ENCODE peak calls at places on chromosomes 16 and 17, in eight cellular contexts. One of them, this sample, is unnamed.

GRCh38 chr16:48459167-48459566 is 74.0 kb upstream of the SIAH1 start:
- DNase-seq in MM.1S: no peak
- DNase-seq in SK-N-SH: no peak
- DNase-seq in PC-3: no peak
- DNase-seq in GM23338: no peak
- DNase-seq in hepatocyte: no peak
- DNase-seq in HCT116: no peak
- DNase-seq in neural progenitor cell: no peak
- DNase-seq in this sample: no peak

GRCh38 chr16:6345090-6345489 is 987.6 kb upstream of the RBFOX1 start:
- DNase-seq in HCT116: no peak
- DNase-seq in neural progenitor cell: no peak
- DNase-seq in SK-N-SH: no peak
- DNase-seq in PC-3: no peak
- DNase-seq in GM23338: peak; percentile 27
- DNase-seq in MM.1S: no peak
- DNase-seq in hepatocyte: no peak
- DNase-seq in this sample: no peak

GRCh38 chr17:47013341-47013740 is 34.3 kb upstream of the RPRML start:
- DNase-seq in HCT116: no peak
- DNase-seq in hepatocyte: no peak
- DNase-seq in PC-3: no peak
- DNase-seq in MM.1S: no peak
- DNase-seq in neural progenitor cell: no peak
- DNase-seq in SK-N-SH: no peak
- DNase-seq in GM23338: no peak
- DNase-seq in this sample: no peak

GRCh38 chr17:70780031-70780430 is 610.7 kb downstream of the KCNJ2 start:
- DNase-seq in GM23338: no peak
- DNase-seq in neural progenitor cell: no peak
- DNase-seq in MM.1S: no peak
- DNase-seq in SK-N-SH: no peak
- DNase-seq in HCT116: no peak
- DNase-seq in hepatocyte: no peak
- DNase-seq in PC-3: peak; percentile 17
- DNase-seq in this sample: no peak

GRCh38 chr16:53913920-53914319 is 210.0 kb downstream of the FTO start:
- DNase-seq in hepatocyte: no peak
- DNase-seq in SK-N-SH: no peak
- DNase-seq in MM.1S: no peak
- DNase-seq in PC-3: no peak
- DNase-seq in GM23338: no peak
- DNase-seq in HCT116: no peak
- DNase-seq in neural progenitor cell: no peak
- DNase-seq in this sample: no peak

GRCh38 chr17:32104158-32104557 is 38.1 kb upstream of the RHOT1 start:
- DNase-seq in neural progenitor cell: no peak
- DNase-seq in HCT116: no peak
- DNase-seq in GM23338: no peak
- DNase-seq in PC-3: no peak
- DNase-seq in MM.1S: no peak
- DNase-seq in hepatocyte: no peak
- DNase-seq in SK-N-SH: no peak
- DNase-seq in this sample: no peak

GRCh38 chr17:80311216-80311827 is 50.7 kb downstream of the RNF213 start:
- DNase-seq in neural progenitor cell: no peak
- DNase-seq in GM23338: no peak
- DNase-seq in MM.1S: no peak
- DNase-seq in hepatocyte: no peak
- DNase-seq in SK-N-SH: no peak
- DNase-seq in HCT116: no peak
- DNase-seq in PC-3: no peak
- DNase-seq in this sample: no peak

GRCh38 chr16:54059319-54059718 is 227.3 kb downstream of the IRX3 start:
- DNase-seq in hepatocyte: no peak
- DNase-seq in SK-N-SH: peak; percentile 19
- DNase-seq in MM.1S: no peak
- DNase-seq in HCT116: no peak
- DNase-seq in PC-3: no peak
- DNase-seq in GM23338: no peak
- DNase-seq in neural progenitor cell: no peak
- DNase-seq in this sample: no peak

DNA sequence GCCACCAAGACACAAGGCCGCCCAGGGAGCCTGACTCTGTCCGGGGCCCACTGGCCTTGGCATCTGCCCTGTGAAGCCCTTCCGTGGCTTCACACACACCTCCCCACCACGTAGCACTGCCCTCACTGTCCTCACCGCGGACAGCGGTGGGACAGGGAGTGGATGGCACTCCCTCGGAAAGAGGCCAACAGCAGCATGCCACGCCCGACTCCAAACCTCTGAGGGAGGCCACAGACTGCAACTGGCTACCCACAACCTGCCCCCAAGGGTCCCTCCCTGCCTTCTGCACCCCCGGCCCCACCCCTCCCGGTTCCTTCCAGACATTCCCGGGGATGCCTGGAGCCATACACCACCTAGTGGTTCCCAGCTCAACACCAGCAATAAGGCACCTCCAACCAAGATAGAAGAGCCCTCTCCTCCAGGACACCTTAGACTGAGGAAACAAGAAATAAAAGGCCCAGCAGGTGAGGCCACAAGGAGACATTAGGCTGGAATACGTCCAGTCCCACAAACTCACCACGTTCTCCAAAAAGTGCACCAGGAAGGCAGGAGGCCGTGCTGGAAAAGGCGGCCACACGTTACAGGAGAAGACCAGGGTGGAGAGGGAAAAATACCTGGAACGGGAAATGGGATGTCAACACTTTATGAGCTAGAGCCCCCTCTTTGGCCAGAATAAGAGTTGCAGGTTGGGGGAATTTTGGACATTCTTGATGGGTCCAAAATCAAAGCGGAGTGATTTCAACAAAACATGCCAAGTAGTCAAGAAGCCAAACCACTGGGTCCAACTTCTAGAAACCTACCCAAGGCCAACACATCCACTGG is 310.0 kb downstream of the SOX9 start:
- DNase-seq in MM.1S: no peak
- DNase-seq in HCT116: peak; percentile 56
- DNase-seq in neural progenitor cell: peak; percentile 12
- DNase-seq in SK-N-SH: no peak
- DNase-seq in hepatocyte: no peak
- DNase-seq in PC-3: peak; percentile 25
- DNase-seq in GM23338: peak; percentile 67
- DNase-seq in this sample: no peak
- TF ChIP-seq CTCF in MM.1S: no peak
- TF ChIP-seq CTCF in HCT116: peak; percentile 68
- TF ChIP-seq CTCF in neural progenitor cell: peak; percentile 40
- TF ChIP-seq CTCF in SK-N-SH: peak; percentile 49
- TF ChIP-seq CTCF in hepatocyte: peak; percentile 23
- TF ChIP-seq CTCF in PC-3: peak; percentile 59
- TF ChIP-seq CTCF in GM23338: peak; percentile 67
- TF ChIP-seq CTCF in this sample: peak; percentile 48

GRCh38 chr17:68184816-68185436 is 62.9 kb upstream of the AMZ2 start:
- DNase-seq in MM.1S: peak; percentile 47
- DNase-seq in SK-N-SH: no peak
- DNase-seq in neural progenitor cell: no peak
- DNase-seq in PC-3: no peak
- DNase-seq in hepatocyte: no peak
- DNase-seq in GM23338: no peak
- DNase-seq in HCT116: no peak
- DNase-seq in this sample: peak; percentile 65

GRCh38 chr17:68182016-68182315 is 65.9 kb upstream of the AMZ2 start:
- DNase-seq in GM23338: no peak
- DNase-seq in HCT116: no peak
- DNase-seq in MM.1S: no peak
- DNase-seq in SK-N-SH: no peak
- DNase-seq in neural progenitor cell: no peak
- DNase-seq in hepatocyte: no peak
- DNase-seq in PC-3: no peak
- DNase-seq in this sample: peak; percentile 96

GRCh38 chr17:68178831-68179230 is 69.0 kb upstream of the AMZ2 start:
- DNase-seq in GM23338: no peak
- DNase-seq in SK-N-SH: no peak
- DNase-seq in hepatocyte: no peak
- DNase-seq in HCT116: no peak
- DNase-seq in MM.1S: no peak
- DNase-seq in PC-3: no peak
- DNase-seq in neural progenitor cell: no peak
- DNase-seq in this sample: no peak

GRCh38 chr17:68182940-68183551 is 64.8 kb upstream of the AMZ2 start:
- DNase-seq in HCT116: peak; percentile 78
- DNase-seq in MM.1S: no peak
- DNase-seq in neural progenitor cell: no peak
- DNase-seq in hepatocyte: no peak
- DNase-seq in PC-3: peak; percentile 73
- DNase-seq in GM23338: peak; percentile 54
- DNase-seq in SK-N-SH: no peak
- DNase-seq in this sample: peak; percentile 92

GRCh38 chr17:68184141-68184571 is 63.7 kb upstream of the AMZ2 start:
- DNase-seq in SK-N-SH: no peak
- DNase-seq in HCT116: no peak
- DNase-seq in MM.1S: no peak
- DNase-seq in hepatocyte: no peak
- DNase-seq in PC-3: no peak
- DNase-seq in neural progenitor cell: peak; percentile 76
- DNase-seq in GM23338: peak; percentile 50
- DNase-seq in this sample: no peak
- TF ChIP-seq EZH2phosphoT487 in SK-N-SH: no peak
- TF ChIP-seq EZH2phosphoT487 in HCT116: no peak
- TF ChIP-seq EZH2phosphoT487 in MM.1S: no peak
- TF ChIP-seq EZH2phosphoT487 in hepatocyte: no peak
- TF ChIP-seq EZH2phosphoT487 in PC-3: no peak
- TF ChIP-seq EZH2phosphoT487 in neural progenitor cell: no peak
- TF ChIP-seq EZH2phosphoT487 in GM23338: no peak
- TF ChIP-seq EZH2phosphoT487 in this sample: no peak

GRCh38 chr16:12059216-12059769 is 82.8 kb downstream of the SNX29 start:
- DNase-seq in neural progenitor cell: no peak
- DNase-seq in PC-3: no peak
- DNase-seq in GM23338: no peak
- DNase-seq in hepatocyte: no peak
- DNase-seq in MM.1S: no peak
- DNase-seq in HCT116: no peak
- DNase-seq in SK-N-SH: peak; percentile 49
- DNase-seq in this sample: peak; percentile 18

GRCh38 chr16:12054868-12055267 is 78.3 kb downstream of the SNX29 start:
- DNase-seq in neural progenitor cell: no peak
- DNase-seq in PC-3: no peak
- DNase-seq in MM.1S: no peak
- DNase-seq in HCT116: no peak
- DNase-seq in hepatocyte: no peak
- DNase-seq in SK-N-SH: no peak
- DNase-seq in GM23338: no peak
- DNase-seq in this sample: no peak

GRCh38 chr16:12057276-12057675 is 80.7 kb downstream of the SNX29 start:
- DNase-seq in GM23338: peak; percentile 14
- DNase-seq in HCT116: no peak
- DNase-seq in neural progenitor cell: no peak
- DNase-seq in hepatocyte: peak; percentile 37
- DNase-seq in SK-N-SH: no peak
- DNase-seq in MM.1S: no peak
- DNase-seq in PC-3: no peak
- DNase-seq in this sample: no peak

GRCh38 chr16:12050361-12050760 is 73.8 kb downstream of the SNX29 start:
- DNase-seq in PC-3: no peak
- DNase-seq in neural progenitor cell: no peak
- DNase-seq in MM.1S: no peak
- DNase-seq in hepatocyte: no peak
- DNase-seq in GM23338: no peak
- DNase-seq in HCT116: no peak
- DNase-seq in SK-N-SH: no peak
- DNase-seq in this sample: no peak

DNA sequence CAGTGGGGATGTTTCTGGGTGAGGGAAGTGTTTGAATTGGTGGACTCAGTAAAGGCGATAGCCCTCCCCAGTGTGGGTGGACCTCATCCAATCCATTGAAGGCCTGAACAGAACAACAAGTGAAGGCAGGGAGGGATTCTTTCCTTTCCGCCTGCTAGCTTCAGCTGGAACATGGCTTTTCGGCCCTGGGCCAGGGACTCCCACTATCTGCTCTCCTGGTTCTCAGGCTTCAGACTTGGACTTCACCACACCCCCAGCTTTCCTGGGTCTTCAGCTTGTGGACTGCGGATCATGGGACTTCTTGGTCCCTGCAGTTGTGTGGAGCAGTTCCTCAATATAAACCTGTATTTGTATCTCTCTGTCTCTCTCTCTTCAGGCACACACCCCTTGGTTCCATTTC is 77.9 kb downstream of the SNX29 start:
- DNase-seq in HCT116: no peak
- DNase-seq in PC-3: no peak
- DNase-seq in GM23338: no peak
- DNase-seq in MM.1S: no peak
- DNase-seq in neural progenitor cell: no peak
- DNase-seq in hepatocyte: no peak
- DNase-seq in SK-N-SH: no peak
- DNase-seq in this sample: no peak
- H3K79me2 ChIP-seq in HCT116: no peaks in the 10 kb centered on the region
- H3K79me2 ChIP-seq in PC-3: no peaks in the 10 kb centered on the region
- H3K79me2 ChIP-seq in GM23338: no peaks in the 10 kb centered on the region
- H3K79me2 ChIP-seq in MM.1S: peaks cover 52% of the 10 kb centered on the region
- H3K79me2 ChIP-seq in neural progenitor cell: no peaks in the 10 kb centered on the region
- H3K79me2 ChIP-seq in hepatocyte: no peaks in the 10 kb centered on the region
- H3K79me2 ChIP-seq in SK-N-SH: no peaks in the 10 kb centered on the region
- H3K79me2 ChIP-seq in this sample: no peaks in the 10 kb centered on the region

GRCh38 chr17:42159796-42160551 is 5.2 kb upstream of the RAB5C start:
- DNase-seq in SK-N-SH: no peak
- DNase-seq in PC-3: no peak
- DNase-seq in HCT116: no peak
- DNase-seq in GM23338: no peak
- DNase-seq in MM.1S: no peak
- DNase-seq in hepatocyte: no peak
- DNase-seq in neural progenitor cell: no peak
- DNase-seq in this sample: no peak

GRCh38 chr17:42163696-42164407 is 9.1 kb upstream of the RAB5C start:
- DNase-seq in MM.1S: no peak
- DNase-seq in HCT116: no peak
- DNase-seq in SK-N-SH: no peak
- DNase-seq in neural progenitor cell: no peak
- DNase-seq in hepatocyte: no peak
- DNase-seq in GM23338: no peak
- DNase-seq in PC-3: no peak
- DNase-seq in this sample: no peak

GRCh38 chr17:42166196-42166763 is 11.5 kb upstream of the RAB5C start:
- DNase-seq in neural progenitor cell: no peak
- DNase-seq in MM.1S: no peak
- DNase-seq in HCT116: no peak
- DNase-seq in PC-3: no peak
- DNase-seq in GM23338: no peak
- DNase-seq in hepatocyte: no peak
- DNase-seq in SK-N-SH: no peak
- DNase-seq in this sample: no peak

GRCh38 chr17:42165751-42166150 is 11.0 kb upstream of the RAB5C start:
- DNase-seq in MM.1S: no peak
- DNase-seq in PC-3: no peak
- DNase-seq in neural progenitor cell: no peak
- DNase-seq in HCT116: no peak
- DNase-seq in SK-N-SH: no peak
- DNase-seq in GM23338: no peak
- DNase-seq in hepatocyte: no peak
- DNase-seq in this sample: no peak

DNA sequence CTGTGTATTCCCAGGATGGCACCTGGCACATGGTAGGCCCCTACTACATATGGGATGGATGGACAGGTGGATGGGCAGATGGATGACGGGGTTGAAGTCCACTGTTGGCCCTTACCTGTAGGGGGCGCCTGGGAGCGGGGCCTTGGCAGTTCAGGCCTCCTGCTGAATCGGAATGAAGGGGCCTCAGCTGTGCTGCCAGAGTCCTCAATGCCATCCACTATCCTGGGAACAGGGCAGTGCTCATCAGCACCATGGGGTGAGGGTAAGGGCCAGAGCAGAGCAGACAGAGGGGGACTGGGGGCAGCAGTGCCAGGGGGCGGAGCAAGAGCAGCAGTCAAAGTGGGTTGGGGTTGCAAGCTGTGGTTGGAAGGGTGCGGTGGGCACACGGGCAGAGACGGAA is 8.3 kb upstream of the RAB5C start:
- DNase-seq in MM.1S: no peak
- DNase-seq in GM23338: peak; percentile 82
- DNase-seq in neural progenitor cell: peak; percentile 60
- DNase-seq in HCT116: peak; percentile 18
- DNase-seq in PC-3: no peak
- DNase-seq in hepatocyte: no peak
- DNase-seq in SK-N-SH: peak; percentile 61
- DNase-seq in this sample: peak; percentile 36
- TF ChIP-seq CTCF in MM.1S: peak; percentile 67
- TF ChIP-seq CTCF in GM23338: peak; percentile 89
- TF ChIP-seq CTCF in neural progenitor cell: peak; percentile 63
- TF ChIP-seq CTCF in HCT116: no peak
- TF ChIP-seq CTCF in PC-3: no peak
- TF ChIP-seq CTCF in hepatocyte: peak; percentile 11
- TF ChIP-seq CTCF in SK-N-SH: peak; percentile 51
- TF ChIP-seq CTCF in this sample: peak; percentile 83

This sample was measured in OCI-LY7.